ENCODE peak calls at places on chromosomes 7 and 10, in four cellular contexts. A is endothelial cell, P is tibial artery, Z is HCT116. O is an unnamed sample.

GRCh38 chr10:72720814-72721665 is 29.1 kb downstream of the MCU start:
- DNase-seq in A (no peak), P (no peak), Z (no peak), O (peak)

GRCh38 chr7:105173586-105173985 is 159.6 kb downstream of the KMT2E start:
- DNase-seq in A (no peak), P (no peak), Z (no peak), O (no peak)

GRCh38 chr10:113216068-113216467 is 266.0 kb downstream of the TCF7L2 start:
- DNase-seq in A (no peak), P (no peak), Z (peak), O (peak)

GRCh38 chr7:135743907-135744789 is 4.5 kb downstream of the FAM180A start:
- DNase-seq in A (no peak), P (peak), Z (no peak), O (no peak)

GRCh38 chr7:76372984-76373833 is 14.4 kb upstream of the YWHAG start:
- DNase-seq in A (no peak), P (no peak), Z (no peak), O (peak)

GRCh38 chr7:1548438-1548831 is 7.6 kb downstream of the TMEM184A start:
- DNase-seq in A (no peak), P (no peak), Z (no peak), O (no peak)

GRCh38 chr10:108591417-108591816 is 1331.9 kb downstream of the XPNPEP1 start:
- DNase-seq in A (no peak), P (no peak), Z (no peak), O (peak)

GRCh38 chr10:58384095-58384494 is 1.1 kb upstream of the TFAM start:
- DNase-seq in A (no peak), P (no peak), Z (no peak), O (no peak)

GRCh38 chr10:26438534-26439269 is 561 bp downstream of the APBB1IP start:
- DNase-seq in A (peak), P (peak), Z (no peak), O (no peak)

GRCh38 chr7:155460926-155461613 is 3.1 kb downstream of the EN2 start:
- DNase-seq in A (no peak), P (no peak), Z (no peak), O (no peak)

GRCh38 chr10:10038358-10038757 is 979.3 kb upstream of the CELF2 start:
- DNase-seq in A (no peak), P (no peak), Z (no peak), O (no peak)

GRCh38 chr10:15719899-15720634 is at the start of gene ITGA8:
- DNase-seq in A (peak), P (peak), Z (no peak), O (no peak)

GRCh38 chr10:58776613-58777318 is 264.1 kb downstream of the BICC1 start:
- DNase-seq in A (no peak), P (no peak), Z (no peak), O (no peak)

GRCh38 chr10:71070741-71071140 is 141.6 kb upstream of the UNC5B start:
- DNase-seq in A (no peak), P (no peak), Z (no peak), O (no peak)

GRCh38 chr10:71069909-71070666 is 142.3 kb upstream of the UNC5B start:
- DNase-seq in A (no peak), P (no peak), Z (no peak), O (no peak)

GRCh38 chr10:71067098-71067760 is 145.1 kb upstream of the UNC5B start:
- DNase-seq in A (no peak), P (no peak), Z (no peak), O (no peak)

GRCh38 chr10:71066600-71066999 is 145.8 kb upstream of the UNC5B start:
- DNase-seq in A (no peak), P (no peak), Z (no peak), O (no peak)

DNA sequence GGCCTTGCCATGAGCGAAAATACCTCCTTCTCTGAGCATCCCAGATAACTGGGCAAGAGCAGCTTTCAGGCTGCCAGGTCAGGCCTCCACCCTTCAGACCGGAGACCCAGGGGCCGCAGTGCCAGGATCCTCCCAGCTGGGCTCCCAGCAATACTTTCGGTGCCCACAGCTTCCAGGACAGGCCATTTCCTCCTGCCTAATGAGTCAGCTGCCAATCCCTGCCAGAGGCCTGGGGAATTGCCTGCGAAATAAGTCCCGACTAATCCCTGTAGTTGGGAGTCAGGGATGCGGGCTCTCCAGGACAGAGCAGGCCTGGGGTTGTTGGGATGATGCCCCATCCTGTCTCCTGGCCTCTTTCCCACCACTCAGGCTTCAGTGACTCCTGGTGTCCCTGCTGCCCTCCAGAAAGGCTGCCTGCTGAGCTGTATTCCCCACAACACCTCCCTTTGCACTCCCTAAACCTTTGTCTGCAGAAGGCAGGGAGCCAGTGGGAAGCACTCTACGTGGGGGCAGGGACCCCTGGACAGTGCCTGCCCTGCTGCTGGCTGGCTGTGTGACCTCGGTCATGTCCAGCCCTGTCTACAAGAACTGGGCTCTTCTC is 143.5 kb upstream of the UNC5B start:
- DNase-seq in A (no peak), P (peak), Z (no peak), O (peak)
- TF ChIP-seq CTCF in A (no peak), P (no peak), Z (no peak), O (no peak)

GRCh38 chr10:79176949-79177602 is 108.3 kb downstream of the ZMIZ1 start:
- DNase-seq in A (peak), P (no peak), Z (no peak), O (no peak)
- TF ChIP-seq CTCF in A (no peak), P (no peak), Z (no peak), O (no peak)

GRCh38 chr10:126598009-126598408 is 72.5 kb downstream of the C10orf90 start:
- DNase-seq in A (peak), P (no peak), Z (peak), O (peak)
- TF ChIP-seq CTCF in A (peak), P (no peak), Z (peak), O (peak)

DNA sequence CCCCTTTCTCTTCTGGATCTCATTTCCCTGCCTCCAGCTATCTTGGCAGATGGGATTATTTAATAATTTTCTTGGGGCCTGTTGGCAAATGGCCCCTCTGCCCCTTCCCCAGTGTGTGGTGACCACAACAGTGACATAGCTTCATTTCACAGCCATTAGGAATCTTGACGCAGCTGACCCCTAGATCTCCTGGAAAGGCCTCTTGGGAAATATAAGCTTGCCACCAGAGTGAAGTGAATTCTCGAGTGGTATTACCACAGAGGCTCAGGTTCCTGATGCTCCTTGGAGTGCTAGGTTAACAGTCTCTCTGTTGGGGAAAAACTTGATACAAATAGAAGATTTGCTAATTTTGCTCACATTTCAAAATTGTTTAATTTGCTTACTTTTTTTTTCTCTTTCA is 57.8 kb downstream of the AUTS2 start:
- DNase-seq in A (no peak), P (no peak), Z (no peak), O (no peak)
- TF ChIP-seq CTCF in A (no peak), P (no peak), Z (no peak), O (no peak)

DNA sequence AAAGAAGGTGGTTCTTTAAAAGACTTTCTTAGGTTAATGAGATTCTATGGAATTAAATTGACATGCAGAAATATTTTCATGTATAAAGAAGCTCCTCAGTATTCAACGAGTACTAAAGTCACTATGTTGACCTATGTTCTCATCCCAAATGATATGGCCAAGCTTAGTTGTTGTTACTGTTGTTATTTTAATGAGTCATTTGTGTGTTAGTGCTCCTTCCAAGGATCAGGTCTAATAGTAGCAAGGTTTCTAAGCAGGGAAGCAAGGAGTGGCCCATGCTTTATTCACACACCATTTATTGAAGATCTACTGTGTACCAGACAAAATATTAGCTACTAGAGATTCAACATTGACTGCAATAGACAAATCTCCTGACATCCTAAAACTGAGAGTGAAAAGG is 41.9 kb downstream of the LRRN3 start:
- DNase-seq in A (no peak), P (no peak), Z (peak), O (peak)
- TF ChIP-seq CTCF in A (no peak), P (no peak), Z (no peak), O (no peak)

DNA sequence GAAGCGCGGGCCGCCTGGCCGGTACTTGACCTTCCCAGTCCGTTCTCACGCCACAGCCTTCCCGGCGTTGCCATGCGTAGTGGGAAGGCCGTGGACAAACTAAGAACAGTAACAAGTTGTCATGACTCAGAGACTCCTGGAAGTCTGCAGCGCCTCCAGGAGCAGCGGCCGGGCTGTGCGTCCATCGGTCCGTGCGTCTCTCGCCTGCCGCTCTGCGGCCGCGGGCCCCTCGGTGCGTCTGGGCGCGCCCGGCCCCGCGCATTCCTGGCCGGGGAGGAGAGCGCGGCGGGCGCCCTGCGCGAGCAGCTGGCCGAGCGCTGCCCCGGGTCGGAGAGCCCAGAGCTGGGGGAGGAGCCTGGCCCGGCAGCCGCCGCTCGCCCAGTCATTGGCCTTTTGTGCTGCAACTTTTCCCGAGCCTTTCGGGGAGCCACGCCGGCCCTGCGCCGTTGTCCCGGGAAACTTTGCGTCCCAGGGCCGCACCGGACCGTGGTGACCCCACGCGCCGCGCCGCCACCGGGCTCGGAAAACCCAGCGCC is 123.7 kb downstream of the TACC2 start:
- DNase-seq in A (peak), P (peak), Z (peak), O (peak)
- TF ChIP-seq CTCF in A (no peak), P (peak), Z (peak), O (peak)